ENCODE peak calls at places on chromosomes 4 and X, in nine cellular contexts. W is right lobe of liver, J is thyroid gland, F is uterus, P is A549, H is heart left ventricle, Q is tibial nerve, T is IMR-90, B is esophagus squamous epithelium. L is an unnamed sample.

GRCh38 chrX:150934453-150934852 is 36.0 kb upstream of the CD99L2 start:
- DNase-seq in W (no peak), J (peak; percentile 57), F (peak; percentile 17), P (peak; percentile 50), H (no peak), Q (no peak), T (peak; percentile 66), B (no peak), L (no peak)

GRCh38 chr4:100041646-100042045 is 91.6 kb upstream of the H2AZ1 start:
- DNase-seq in W (no peak), J (no peak), F (no peak), P (no peak), H (no peak), Q (no peak), T (peak; percentile 3), B (no peak), L (no peak)

GRCh38 chr4:7460591-7460990 is 25.9 kb upstream of the PSAPL1 start:
- DNase-seq in W (peak; percentile 53), J (no peak), F (peak; percentile 33), P (no peak), H (no peak), Q (no peak), T (peak; percentile 7), B (no peak), L (no peak)

GRCh38 chr4:1647432-1647831 is 36.7 kb downstream of the FAM53A start:
- DNase-seq in W (no peak), J (no peak), F (no peak), P (no peak), H (no peak), Q (no peak), T (no peak), B (no peak), L (no peak)

GRCh38 chr4:124965492-124965891 is 253.0 kb upstream of the ANKRD50 start:
- DNase-seq in W (no peak), J (no peak), F (no peak), P (no peak), H (no peak), Q (no peak), T (no peak), B (no peak), L (no peak)

GRCh38 chr4:73520821-73521220 is 39.3 kb downstream of the AFM start:
- DNase-seq in W (no peak), J (no peak), F (no peak), P (peak; percentile 24), H (no peak), Q (no peak), T (peak; percentile 60), B (no peak), L (no peak)

GRCh38 chrX:136476501-136476900 is 11.2 kb upstream of the BRS3 start:
- DNase-seq in W (no peak), J (no peak), F (no peak), P (no peak), H (no peak), Q (no peak), T (no peak), B (no peak), L (no peak)

GRCh38 chrX:150694738-150695410 is 1.7 kb downstream of the MTMR1 start:
- DNase-seq in W (no peak), J (no peak), F (no peak), P (no peak), H (peak; percentile 28), Q (no peak), T (no peak), B (no peak), L (no peak)

GRCh38 chrX:22015144-22015750 is 16.9 kb upstream of the PHEX start:
- DNase-seq in W (no peak), J (no peak), F (no peak), P (no peak), H (no peak), Q (no peak), T (no peak), B (no peak), L (no peak)

GRCh38 chr4:143352052-143352451 is 15.4 kb downstream of the GAB1 start:
- DNase-seq in W (no peak), J (no peak), F (no peak), P (no peak), H (no peak), Q (no peak), T (no peak), B (no peak), L (no peak)

GRCh38 chr4:133597252-133597651 is 448.2 kb downstream of the PCDH10 start:
- DNase-seq in W (no peak), J (no peak), F (no peak), P (no peak), H (no peak), Q (no peak), T (no peak), B (no peak), L (no peak)

GRCh38 chr4:56755901-56756300 is 65.6 kb downstream of the SPINK2 start:
- DNase-seq in W (no peak), J (no peak), F (no peak), P (no peak), H (no peak), Q (no peak), T (no peak), B (no peak), L (no peak)

GRCh38 chr4:15438939-15439524 is 11.2 kb downstream of the C1QTNF7 start:
- DNase-seq in W (no peak), J (no peak), F (no peak), P (no peak), H (no peak), Q (no peak), T (peak; percentile 70), B (no peak), L (no peak)

GRCh38 chr4:68708566-68708965 is 38.1 kb upstream of the UGT2B15 start:
- DNase-seq in W (no peak), J (no peak), F (no peak), P (no peak), H (no peak), Q (no peak), T (no peak), B (no peak), L (no peak)

GRCh38 chr4:105605493-105605892 is 53.1 kb downstream of the ARHGEF38 start:
- DNase-seq in W (no peak), J (no peak), F (no peak), P (no peak), H (no peak), Q (no peak), T (peak; percentile 17), B (no peak), L (no peak)

DNA sequence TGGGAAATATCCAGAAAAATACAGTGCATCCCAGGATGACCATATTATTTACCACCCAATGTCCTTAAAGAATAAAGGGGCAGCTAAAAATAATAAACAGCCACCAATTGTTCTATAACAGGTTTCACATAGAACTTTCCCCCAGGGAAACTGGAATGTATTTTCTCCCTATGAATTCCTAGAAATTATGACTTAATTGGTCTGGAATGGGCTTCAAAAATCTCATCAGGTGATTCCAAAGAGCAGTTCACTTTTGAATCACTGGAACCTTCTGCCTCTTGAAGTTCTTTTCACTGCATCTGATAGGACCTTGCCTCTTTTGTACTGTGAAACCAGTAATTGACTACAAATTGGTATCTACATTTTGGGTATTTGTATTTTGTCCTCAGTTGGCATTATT is 119.3 kb downstream of the ZNF330 start:
- DNase-seq in W (no peak), J (no peak), F (no peak), P (no peak), H (no peak), Q (no peak), T (peak; percentile 28), B (no peak), L (no peak)
- H3K9me3 ChIP-seq in W (no peaks in the 10 kb centered on the region), J (no peaks in the 10 kb centered on the region), F (no peaks in the 10 kb centered on the region), P (no peaks in the 10 kb centered on the region), H (no peaks in the 10 kb centered on the region), Q (no peaks in the 10 kb centered on the region), T (no peaks in the 10 kb centered on the region), B (no peaks in the 10 kb centered on the region), L (no peaks in the 10 kb centered on the region)

GRCh38 chr4:83258463-83258862 is 26.1 kb downstream of the COQ2 start:
- DNase-seq in W (no peak), J (no peak), F (no peak), P (no peak), H (no peak), Q (no peak), T (no peak), B (no peak), L (no peak)

GRCh38 chr4:83266689-83267088 is 17.9 kb downstream of the COQ2 start:
- DNase-seq in W (no peak), J (no peak), F (no peak), P (no peak), H (no peak), Q (no peak), T (no peak), B (no peak), L (no peak)

GRCh38 chr4:83259586-83259985 is 25.0 kb downstream of the COQ2 start:
- DNase-seq in W (no peak), J (no peak), F (no peak), P (no peak), H (no peak), Q (no peak), T (no peak), B (no peak), L (no peak)

GRCh38 chr4:83261307-83261706 is 23.3 kb downstream of the COQ2 start:
- DNase-seq in W (no peak), J (no peak), F (no peak), P (no peak), H (no peak), Q (no peak), T (no peak), B (no peak), L (peak; percentile 59)

DNA sequence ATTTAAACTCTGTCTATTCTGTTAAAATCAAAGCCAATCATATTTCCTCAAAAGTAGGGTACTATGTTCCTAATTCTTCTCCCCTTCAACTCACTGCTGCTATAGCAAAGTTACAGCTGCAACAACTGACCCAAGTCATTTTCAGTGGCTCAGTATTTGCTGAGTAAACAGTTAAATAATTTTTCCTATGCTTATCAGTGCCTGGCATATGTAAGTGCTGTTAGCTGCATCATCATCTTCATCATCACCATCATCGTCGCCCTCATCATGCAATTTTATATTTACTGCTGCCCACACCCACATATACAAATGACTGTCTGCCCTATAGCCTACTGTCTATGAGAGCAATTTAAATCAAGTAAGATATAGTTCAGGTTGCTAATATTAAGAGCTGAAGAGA is 21.9 kb downstream of the COQ2 start:
- DNase-seq in W (no peak), J (no peak), F (no peak), P (no peak), H (no peak), Q (no peak), T (no peak), B (no peak), L (no peak)
- TF ChIP-seq POLR2A in W (no peak), J (no peak), F (no peak), P (no peak), H (no peak), Q (no peak), T (no peak), B (no peak), L (no peak)

GRCh38 chrX:75786290-75786689 is 1.2 kb upstream of the MAGEE2 start:
- DNase-seq in W (no peak), J (no peak), F (no peak), P (no peak), H (no peak), Q (no peak), T (no peak), B (no peak), L (no peak)
- H3K9me3 ChIP-seq in W (no peaks in the 10 kb centered on the region), J (no peaks in the 10 kb centered on the region), F (no peaks in the 10 kb centered on the region), P (no peaks in the 10 kb centered on the region), H (no peaks in the 10 kb centered on the region), Q (no peaks in the 10 kb centered on the region), T (peaks cover 6% of the 10 kb centered on the region), B (no peaks in the 10 kb centered on the region), L (no peaks in the 10 kb centered on the region)

DNA sequence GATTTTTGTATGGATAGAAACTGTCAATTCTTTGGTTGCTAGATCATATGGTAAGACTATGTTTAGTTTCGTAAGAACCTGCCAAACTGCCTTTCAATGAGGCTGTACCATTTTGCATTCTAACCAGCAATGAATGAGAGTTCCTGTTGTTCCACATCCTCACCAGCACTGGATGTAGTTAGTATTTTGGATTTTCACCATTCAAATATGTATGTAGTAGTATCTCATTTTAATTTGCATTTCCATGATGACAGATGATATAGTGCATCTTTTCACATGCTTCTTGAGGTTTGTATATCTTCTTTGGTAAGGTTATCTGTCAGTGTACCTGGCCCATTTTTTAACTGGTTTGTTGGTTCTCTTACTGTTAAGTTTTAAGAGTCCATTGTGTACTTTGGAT is 34.6 kb downstream of the CLOCK start:
- DNase-seq in W (no peak), J (no peak), F (no peak), P (no peak), H (no peak), Q (no peak), T (no peak), B (no peak), L (no peak)
- TF ChIP-seq POLR2A in W (no peak), J (no peak), F (no peak), P (no peak), H (no peak), Q (no peak), T (no peak), B (no peak), L (no peak)